ENCODE peak calls at places on chromosomes 2 and 18, in eight cellular contexts. E, T, X, M, V, G, B and F are unnamed samples.

GRCh38 chr2:40367032-40367431 is 84.9 kb downstream of the SLC8A1 start:
- DNase-seq in E (no peak), T (no peak), X (no peak), M (no peak), V (no peak), G (no peak), B (no peak), F (no peak)

GRCh38 chr18:50401888-50402287 is 27.0 kb downstream of the SKA1 start:
- DNase-seq in E (no peak), T (peak; percentile 11), X (peak; percentile 86), M (peak; percentile 34), V (peak; percentile 43), G (peak; percentile 54), B (no peak), F (peak; percentile 77)

GRCh38 chr2:240857039-240858008 is 11.3 kb upstream of the AGXT start:
- DNase-seq in E (no peak), T (no peak), X (peak; percentile 73), M (no peak), V (no peak), G (no peak), B (no peak), F (no peak)

GRCh38 chr2:37389395-37389794 is 45.0 kb downstream of the QPCT start:
- DNase-seq in E (no peak), T (no peak), X (no peak), M (no peak), V (no peak), G (no peak), B (peak; percentile 60), F (no peak)

GRCh38 chr2:102258386-102259074 is 52.8 kb upstream of the IL1RL1 start:
- DNase-seq in E (peak; percentile 29), T (peak; percentile 85), X (peak; percentile 32), M (no peak), V (peak; percentile 98), G (no peak), B (no peak), F (no peak)

GRCh38 chr2:239717319-239717675 is 307.8 kb downstream of the NDUFA10 start:
- DNase-seq in E (no peak), T (no peak), X (no peak), M (no peak), V (no peak), G (no peak), B (no peak), F (no peak)

GRCh38 chr2:146927080-146927714 is 917.6 kb upstream of the ACVR2A start:
- DNase-seq in E (peak; percentile 39), T (peak; percentile 73), X (peak; percentile 75), M (peak; percentile 84), V (peak; percentile 82), G (peak; percentile 14), B (peak; percentile 21), F (peak; percentile 84)

GRCh38 chr2:109423556-109424359 is 190.0 kb downstream of the SEPTIN10 start:
- DNase-seq in E (no peak), T (no peak), X (no peak), M (no peak), V (no peak), G (no peak), B (no peak), F (peak; percentile 28)

GRCh38 chr2:49069829-49070228 is 84.5 kb downstream of the FSHR start:
- DNase-seq in E (no peak), T (no peak), X (peak; percentile 7), M (no peak), V (no peak), G (no peak), B (no peak), F (no peak)

GRCh38 chr18:62329676-62330454 is 4.8 kb downstream of the TNFRSF11A start:
- DNase-seq in E (no peak), T (peak; percentile 95), X (peak; percentile 78), M (no peak), V (peak; percentile 92), G (no peak), B (peak; percentile 79), F (peak; percentile 21)

GRCh38 chr2:97747285-97747684 is 33.9 kb downstream of the ZAP70 start:
- DNase-seq in E (no peak), T (no peak), X (no peak), M (no peak), V (no peak), G (no peak), B (no peak), F (no peak)

GRCh38 chr2:168841445-168841844 is 39.0 kb downstream of the NOSTRIN start:
- DNase-seq in E (no peak), T (no peak), X (no peak), M (no peak), V (no peak), G (no peak), B (no peak), F (no peak)

GRCh38 chr2:229910147-229910831 is 11.5 kb downstream of the TRIP12 start:
- DNase-seq in E (no peak), T (no peak), X (no peak), M (no peak), V (no peak), G (no peak), B (no peak), F (no peak)

GRCh38 chr2:26478366-26478765 is 442 bp upstream of the OTOF start:
- DNase-seq in E (no peak), T (no peak), X (no peak), M (no peak), V (no peak), G (no peak), B (no peak), F (no peak)

DNA sequence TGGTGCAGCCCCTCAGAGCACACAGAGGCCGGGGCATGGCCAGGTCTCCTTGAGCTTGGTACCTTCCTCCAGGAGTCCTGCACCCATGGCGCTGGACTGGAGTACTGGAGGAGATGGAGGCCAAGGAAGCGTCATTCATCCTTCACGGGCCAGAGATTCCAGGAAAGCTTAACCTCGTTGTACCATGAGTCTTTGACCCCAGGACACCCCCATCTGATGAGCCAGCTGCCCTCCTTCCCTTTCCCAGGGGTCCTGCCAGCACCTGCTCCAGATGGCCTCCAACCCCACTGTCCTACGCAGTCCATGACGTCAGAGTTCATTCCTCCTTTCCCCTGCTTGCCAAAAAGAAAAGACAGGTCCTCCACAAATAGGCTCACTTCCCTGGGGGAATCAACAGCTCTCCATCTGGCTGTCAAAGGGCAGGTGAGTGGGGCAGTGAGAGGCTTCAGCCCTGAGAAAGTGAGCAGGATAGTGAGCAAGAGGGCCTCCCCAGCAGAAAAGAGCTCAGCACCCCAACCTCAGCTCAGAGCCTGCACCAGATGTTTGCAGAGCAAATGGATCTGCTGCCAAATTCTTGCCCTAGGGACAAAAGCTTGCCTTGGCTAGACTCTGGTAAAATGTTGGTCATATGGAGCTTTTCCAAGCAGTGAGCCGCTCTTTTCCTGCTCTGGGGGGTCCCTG is 4.5 kb upstream of the NPPC start:
- DNase-seq in E (no peak), T (no peak), X (no peak), M (no peak), V (no peak), G (no peak), B (no peak), F (no peak)
- H3K27me3 ChIP-seq in E (no peaks in the 10 kb centered on the region), T (peaks cover 21% of the 10 kb centered on the region), X (peaks cover 40% of the 10 kb centered on the region), M (peaks cover 53% of the 10 kb centered on the region), V (peaks cover 34% of the 10 kb centered on the region), G (peaks cover 28% of the 10 kb centered on the region), B (no peaks in the 10 kb centered on the region), F (peaks cover 33% of the 10 kb centered on the region)

DNA sequence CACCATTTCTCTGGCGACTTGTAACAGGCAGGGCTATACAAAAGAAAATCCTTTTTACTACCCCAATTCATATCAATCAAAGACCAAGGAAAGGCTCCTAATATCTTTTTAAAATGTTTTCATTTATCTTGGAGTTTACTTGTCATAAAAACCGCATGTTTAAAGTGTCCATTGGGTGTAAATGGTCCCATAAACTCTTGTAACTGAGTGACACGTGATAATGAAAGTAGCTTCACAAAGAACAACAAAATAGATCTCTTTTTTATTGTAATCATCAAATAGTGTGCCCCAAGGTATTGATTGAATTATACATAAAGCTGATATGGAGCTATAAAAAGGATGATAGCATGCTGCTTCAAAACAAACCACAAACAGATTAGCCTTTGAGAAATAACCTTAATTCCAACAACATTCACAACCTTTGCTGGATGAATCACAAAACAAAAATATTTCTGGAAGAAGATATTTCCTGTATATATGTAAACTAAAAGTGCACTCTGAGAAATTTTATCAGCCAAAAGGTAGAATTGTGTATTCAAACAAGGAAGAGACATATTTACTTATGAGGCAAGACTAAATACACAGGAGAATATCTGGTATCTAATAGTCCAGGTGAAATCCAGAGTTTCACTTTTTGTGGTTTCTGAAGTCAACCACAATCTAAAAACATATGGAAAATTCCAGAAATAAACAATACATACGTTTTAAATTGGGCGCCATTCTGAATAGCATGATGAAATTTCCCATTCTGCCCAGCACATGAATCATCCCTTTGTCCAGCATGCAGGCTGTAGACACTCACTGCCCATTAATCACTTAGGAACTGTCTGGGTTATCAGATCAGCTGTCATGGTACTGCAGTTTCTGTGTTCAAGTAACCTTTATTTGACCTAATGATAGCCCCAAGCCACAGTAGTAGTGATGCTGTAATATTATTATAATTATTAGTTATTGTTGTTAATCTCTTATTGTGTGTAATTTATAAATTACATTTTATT is 237.5 kb downstream of the PIK3C3 start:
- DNase-seq in E (no peak), T (peak; percentile 60), X (no peak), M (no peak), V (peak; percentile 43), G (peak; percentile 30), B (no peak), F (no peak)
- TF ChIP-seq EZH2phosphoT487 in E (no peak), T (no peak), X (no peak), M (no peak), V (no peak), G (no peak), B (no peak), F (no peak)

DNA sequence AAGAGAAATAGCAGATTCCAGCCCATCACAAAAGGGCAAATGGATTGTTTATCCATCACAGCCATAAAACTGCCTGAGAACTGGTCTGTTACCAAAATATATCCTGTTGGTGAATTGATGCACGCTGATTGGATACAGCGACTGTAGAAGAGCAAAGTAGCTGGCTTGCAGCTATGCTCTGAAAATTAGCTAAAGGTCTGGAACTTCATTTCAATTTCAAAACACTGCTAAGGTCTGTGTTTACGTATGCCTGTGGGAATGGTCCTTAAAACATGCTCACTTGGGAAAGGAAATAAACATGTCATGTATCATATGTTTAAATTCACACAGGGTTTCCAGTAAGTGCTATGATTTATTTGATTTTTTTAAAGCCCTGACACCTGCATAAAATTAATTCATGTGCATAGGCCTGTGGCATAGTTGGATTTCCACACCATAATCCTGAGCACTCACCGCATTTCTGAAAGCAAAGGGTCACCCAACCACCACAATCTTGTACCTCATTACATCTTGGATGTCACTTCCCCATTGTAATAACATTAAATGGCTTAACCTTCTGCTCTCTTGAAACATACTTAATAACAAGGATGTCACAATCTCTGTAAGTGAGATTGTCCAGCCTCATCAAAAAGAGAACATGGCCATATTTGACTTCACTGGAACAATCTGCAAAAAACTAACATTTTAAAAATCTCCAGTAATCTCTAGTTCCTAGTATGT is 109.9 kb downstream of the FARSB start:
- DNase-seq in E (no peak), T (no peak), X (no peak), M (no peak), V (no peak), G (no peak), B (no peak), F (no peak)
- H3K27me3 ChIP-seq in E (peaks cover 30% of the 10 kb centered on the region), T (peaks cover 64% of the 10 kb centered on the region), X (peaks cover 4% of the 10 kb centered on the region), M (no peaks in the 10 kb centered on the region), V (peaks cover 28% of the 10 kb centered on the region), G (no peaks in the 10 kb centered on the region), B (no peaks in the 10 kb centered on the region), F (no peaks in the 10 kb centered on the region)

DNA sequence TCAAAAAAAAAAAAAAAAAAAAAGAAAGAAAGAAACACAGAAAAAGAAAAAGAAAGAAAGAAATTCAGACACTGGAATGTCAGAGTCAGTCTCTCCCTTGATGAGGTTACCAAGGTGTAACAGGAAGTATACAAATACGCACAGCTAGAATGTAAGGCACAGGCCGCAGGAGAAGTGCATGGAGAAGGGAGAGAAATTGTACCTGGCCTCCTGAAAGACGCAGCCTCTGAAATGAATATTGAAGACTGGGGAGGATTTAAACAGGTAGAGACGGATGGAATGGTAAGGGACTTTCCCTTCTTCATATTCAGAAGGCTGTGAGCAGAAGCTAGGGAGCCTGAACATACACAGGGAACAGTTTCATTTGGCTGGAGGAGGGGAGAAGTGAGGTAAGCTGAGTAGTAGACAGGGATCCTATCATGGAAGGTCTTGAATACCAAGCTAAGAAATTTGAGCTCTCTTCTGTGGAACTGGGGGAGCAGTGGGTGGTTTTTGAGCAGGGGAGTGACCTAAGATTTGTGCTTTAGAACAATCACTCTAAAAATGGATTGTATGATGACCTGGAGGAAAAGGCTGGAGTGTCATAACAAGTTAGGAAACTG is 112.7 kb downstream of the ANKRD44 start:
- DNase-seq in E (no peak), T (no peak), X (no peak), M (no peak), V (no peak), G (no peak), B (no peak), F (no peak)
- TF ChIP-seq EZH2phosphoT487 in E (no peak), T (no peak), X (no peak), M (no peak), V (no peak), G (no peak), B (no peak), F (no peak)